ENCODE peak calls at places on chromosomes 6 and 20, in six cellular contexts. One of them, this sample, is unnamed.

GRCh38 chr6:35611235-35611634 is 77.5 kb downstream of the FKBP5 start:
- DNase-seq in cardiac fibroblast: no peak
- DNase-seq in ACHN: no peak
- DNase-seq in activated T-helper 1 cell treated with anti-CD3 and anti-CD28 coated beads, Interleukin-2, amount 50 U/mL, for 16 hours: no peak
- DNase-seq in GM03348: peak
- DNase-seq in fibroblast of pulmonary artery: peak
- DNase-seq in this sample: no peak

GRCh38 chr6:142279350-142280180 is 22.2 kb upstream of the ADGRG6 start:
- DNase-seq in cardiac fibroblast: peak
- DNase-seq in ACHN: no peak
- DNase-seq in activated T-helper 1 cell treated with anti-CD3 and anti-CD28 coated beads, Interleukin-2, amount 50 U/mL, for 16 hours: no peak
- DNase-seq in GM03348: peak
- DNase-seq in fibroblast of pulmonary artery: peak
- DNase-seq in this sample: no peak

GRCh38 chr6:1894954-1895353 is 285.2 kb downstream of the FOXC1 start:
- DNase-seq in cardiac fibroblast: no peak
- DNase-seq in ACHN: no peak
- DNase-seq in activated T-helper 1 cell treated with anti-CD3 and anti-CD28 coated beads, Interleukin-2, amount 50 U/mL, for 16 hours: no peak
- DNase-seq in GM03348: no peak
- DNase-seq in fibroblast of pulmonary artery: no peak
- DNase-seq in this sample: no peak

GRCh38 chr20:62761759-62762131 is 34.5 kb upstream of the MRGBP start:
- DNase-seq in cardiac fibroblast: no peak
- DNase-seq in ACHN: no peak
- DNase-seq in activated T-helper 1 cell treated with anti-CD3 and anti-CD28 coated beads, Interleukin-2, amount 50 U/mL, for 16 hours: no peak
- DNase-seq in GM03348: no peak
- DNase-seq in fibroblast of pulmonary artery: no peak
- DNase-seq in this sample: no peak

GRCh38 chr6:54991761-54992330 is 145.3 kb downstream of the FAM83B start:
- DNase-seq in cardiac fibroblast: no peak
- DNase-seq in ACHN: no peak
- DNase-seq in activated T-helper 1 cell treated with anti-CD3 and anti-CD28 coated beads, Interleukin-2, amount 50 U/mL, for 16 hours: no peak
- DNase-seq in GM03348: no peak
- DNase-seq in fibroblast of pulmonary artery: no peak
- DNase-seq in this sample: no peak

GRCh38 chr20:24684421-24684871 is 215.0 kb downstream of the SYNDIG1 start:
- DNase-seq in cardiac fibroblast: no peak
- DNase-seq in ACHN: no peak
- DNase-seq in activated T-helper 1 cell treated with anti-CD3 and anti-CD28 coated beads, Interleukin-2, amount 50 U/mL, for 16 hours: no peak
- DNase-seq in GM03348: no peak
- DNase-seq in fibroblast of pulmonary artery: no peak
- DNase-seq in this sample: no peak

GRCh38 chr20:45969712-45970634 is 2.0 kb downstream of the ZNF335 start:
- DNase-seq in cardiac fibroblast: peak
- DNase-seq in ACHN: peak
- DNase-seq in activated T-helper 1 cell treated with anti-CD3 and anti-CD28 coated beads, Interleukin-2, amount 50 U/mL, for 16 hours: no peak
- DNase-seq in GM03348: peak
- DNase-seq in fibroblast of pulmonary artery: peak
- DNase-seq in this sample: no peak

GRCh38 chr20:52379723-52380336 is 188.3 kb upstream of the ZFP64 start:
- DNase-seq in cardiac fibroblast: peak
- DNase-seq in ACHN: peak
- DNase-seq in activated T-helper 1 cell treated with anti-CD3 and anti-CD28 coated beads, Interleukin-2, amount 50 U/mL, for 16 hours: no peak
- DNase-seq in GM03348: peak
- DNase-seq in fibroblast of pulmonary artery: peak
- DNase-seq in this sample: peak

GRCh38 chr20:11245431-11245830 is 571.6 kb upstream of the JAG1 start:
- DNase-seq in cardiac fibroblast: no peak
- DNase-seq in ACHN: no peak
- DNase-seq in activated T-helper 1 cell treated with anti-CD3 and anti-CD28 coated beads, Interleukin-2, amount 50 U/mL, for 16 hours: no peak
- DNase-seq in GM03348: no peak
- DNase-seq in fibroblast of pulmonary artery: no peak
- DNase-seq in this sample: no peak

This sample was measured in stimulated activated CD4-positive, alpha-beta T cell treated with anti-CD3 and anti-CD28 coated beads, TNF-alpha, amount 100 ng/mL, for 1 hour.